ENCODE peak calls at places on chromosome 21, in four cellular contexts. F is GM23338, N is fibroblast of lung, M is DND-41. J is an unnamed sample.

GRCh38 chr21:38853421-38853919 is 47.7 kb downstream of the ETS2 start:
- DNase-seq in F (no peak), N (peak; percentile 87), M (peak; percentile 72), J (no peak)

GRCh38 chr21:45979141-45979631 is 2.4 kb upstream of the COL6A1 start:
- DNase-seq in F (no peak), N (no peak), M (no peak), J (no peak)

GRCh38 chr21:15850645-15851044 is 120.9 kb downstream of the USP25 start:
- DNase-seq in F (no peak), N (peak; percentile 58), M (no peak), J (no peak)

GRCh38 chr21:40173833-40174232 is 306.6 kb downstream of the PCP4 start:
- DNase-seq in F (peak; percentile 33), N (no peak), M (no peak), J (peak; percentile 43)

GRCh38 chr21:16775056-16775455 is 737.8 kb upstream of the CXADR start:
- DNase-seq in F (peak; percentile 32), N (no peak), M (no peak), J (peak; percentile 29)

GRCh38 chr21:38433516-38433915 is 64.8 kb downstream of the ERG start:
- DNase-seq in F (no peak), N (no peak), M (no peak), J (no peak)

GRCh38 chr21:21712761-21713558 is 714.8 kb downstream of the NCAM2 start:
- DNase-seq in F (no peak), N (peak; percentile 76), M (no peak), J (no peak)

GRCh38 chr21:29007135-29007534 is 12.0 kb downstream of the RWDD2B start:
- DNase-seq in F (no peak), N (no peak), M (no peak), J (no peak)

GRCh38 chr21:38992737-38993136 is 187.0 kb downstream of the ETS2 start:
- DNase-seq in F (no peak), N (no peak), M (no peak), J (no peak)

GRCh38 chr21:15139881-15140280 is 75.1 kb upstream of the NRIP1 start:
- DNase-seq in F (no peak), N (peak; percentile 6), M (no peak), J (no peak)

GRCh38 chr21:29080454-29080930 is 7.0 kb upstream of the CCT8 start:
- DNase-seq in F (no peak), N (no peak), M (no peak), J (no peak)

DNA sequence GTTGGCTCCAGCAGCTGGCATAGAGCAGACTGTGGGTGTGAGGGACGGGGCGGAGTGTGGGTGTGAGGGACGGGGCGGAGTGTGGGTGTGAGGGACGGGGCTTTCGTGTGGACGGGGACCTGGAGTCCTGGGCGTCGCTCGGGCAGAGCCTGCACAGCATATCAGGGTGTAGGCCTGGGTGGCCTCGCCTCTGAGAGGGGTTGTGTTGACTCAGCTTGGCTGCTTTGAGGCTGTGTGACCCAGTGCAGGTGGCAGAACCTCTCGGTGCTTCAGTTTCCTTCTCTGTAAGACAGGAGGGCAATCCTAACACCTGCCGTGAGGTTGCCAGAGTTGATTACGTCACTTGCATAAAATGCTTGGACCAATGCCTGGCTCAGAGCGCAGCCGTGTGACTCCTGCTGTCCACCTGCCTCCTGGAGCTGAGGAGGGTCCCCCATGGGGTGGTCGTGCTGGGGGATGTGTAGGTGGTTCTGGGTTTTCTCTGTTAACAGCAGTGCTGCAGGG is 15.3 kb downstream of the PDXK start:
- DNase-seq in F (no peak), N (no peak), M (no peak), J (no peak)
- H3K27ac ChIP-seq in F (no peak overlapping the region), N (peak overlapping the region; percentile 81), M (no peak overlapping the region), J (no peak overlapping the region)

GRCh38 chr21:32710987-32711386 is 16.8 kb downstream of the SYNJ1 start:
- DNase-seq in F (no peak), N (no peak), M (no peak), J (no peak)
- H3K4me3 ChIP-seq in F (no peak overlapping the region), N (no peak overlapping the region), M (no peak overlapping the region), J (no peak overlapping the region)

DNA sequence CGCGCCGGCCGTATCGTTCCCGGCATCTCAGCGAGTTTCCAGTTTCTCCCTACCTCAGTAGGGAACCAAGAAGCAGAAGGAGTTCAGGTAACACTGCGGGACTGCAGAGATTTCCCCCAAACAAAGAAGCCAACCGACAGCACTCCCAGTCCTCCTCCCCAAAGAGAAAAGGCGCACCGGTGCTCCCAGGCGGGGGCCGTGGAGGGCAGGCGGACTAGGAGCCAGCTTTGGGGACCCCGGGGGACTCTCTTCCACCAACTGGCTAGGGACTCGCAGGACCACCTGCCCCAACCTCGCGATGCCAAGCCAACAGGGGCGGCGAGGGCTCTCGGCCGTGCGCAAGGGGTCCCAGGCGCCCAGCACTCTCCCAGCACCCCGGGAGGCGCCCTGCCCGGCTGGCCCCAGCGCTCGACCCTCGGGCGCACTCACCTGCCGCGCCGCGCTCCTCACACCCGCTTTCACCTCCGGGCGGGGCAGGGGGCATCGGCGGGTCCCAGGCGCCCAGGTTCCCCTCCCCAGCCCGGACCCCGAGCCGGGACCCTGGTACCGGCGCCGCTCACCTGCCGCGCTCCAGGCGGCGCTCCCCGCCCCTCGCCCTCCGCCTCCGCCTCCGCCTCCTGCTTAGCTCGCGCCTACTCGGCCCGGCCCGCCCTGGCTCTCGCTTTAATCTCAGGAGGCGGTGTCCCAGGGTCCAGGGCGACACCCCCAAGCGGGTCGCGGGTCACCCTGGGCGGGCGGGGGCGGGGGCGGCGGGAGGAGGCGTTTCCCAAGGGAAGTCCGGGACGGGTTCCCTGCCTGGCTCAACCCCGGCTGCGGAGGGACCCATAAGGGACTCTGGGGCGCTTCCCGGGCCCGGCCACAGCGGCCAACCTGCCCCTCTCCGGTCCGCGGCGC is at the start of gene TMPRSS2:
- DNase-seq in F (peak; percentile 80), N (no peak), M (no peak), J (peak; percentile 72)
- TF ChIP-seq EZH2 in F (no peak), N (peak; percentile 8), M (no peak), J (peak; percentile 82)

GRCh38 chr21:44817506-44817880 is 369 bp downstream of the SUMO3 start:
- DNase-seq in F (peak; percentile 91), N (peak; percentile 91), M (peak; percentile 93), J (peak; percentile 94)

GRCh38 chr21:44819283-44820243 is 1.7 kb upstream of the SUMO3 start:
- DNase-seq in F (no peak), N (no peak), M (no peak), J (no peak)

GRCh38 chr21:44817914-44818635 is at the start of gene SUMO3:
- DNase-seq in F (peak; percentile 81), N (peak; percentile 79), M (peak; percentile 89), J (peak; percentile 88)

GRCh38 chr21:44816761-44817505 is 929 bp downstream of the SUMO3 start:
- DNase-seq in F (no peak), N (no peak), M (no peak), J (no peak)

DNA sequence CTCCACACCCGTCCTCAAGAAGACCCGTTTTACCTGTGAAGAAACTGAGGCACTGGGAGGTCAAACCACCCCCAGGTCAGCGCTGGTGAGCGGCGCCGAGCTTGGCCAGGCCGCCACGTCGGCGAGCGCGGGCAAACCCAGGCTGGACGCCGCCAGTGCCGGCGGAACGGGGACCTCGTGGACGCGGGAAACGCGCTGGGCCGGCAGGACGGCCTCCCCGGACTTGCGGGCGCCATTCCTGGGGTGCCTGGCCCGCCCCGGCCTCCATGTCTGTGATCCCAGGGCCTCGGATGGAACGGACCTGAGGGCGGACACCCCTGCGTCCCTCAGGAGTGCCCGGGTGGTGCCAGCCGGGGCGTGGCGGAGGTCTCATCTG is 762 bp upstream of the SUMO3 start:
- DNase-seq in F (peak; percentile 47), N (no peak), M (no peak), J (no peak)
- H3K27ac ChIP-seq in F (no peak overlapping the region), N (peak overlapping the region; percentile 82), M (peak overlapping the region; percentile 87), J (no peak overlapping the region)

DNA sequence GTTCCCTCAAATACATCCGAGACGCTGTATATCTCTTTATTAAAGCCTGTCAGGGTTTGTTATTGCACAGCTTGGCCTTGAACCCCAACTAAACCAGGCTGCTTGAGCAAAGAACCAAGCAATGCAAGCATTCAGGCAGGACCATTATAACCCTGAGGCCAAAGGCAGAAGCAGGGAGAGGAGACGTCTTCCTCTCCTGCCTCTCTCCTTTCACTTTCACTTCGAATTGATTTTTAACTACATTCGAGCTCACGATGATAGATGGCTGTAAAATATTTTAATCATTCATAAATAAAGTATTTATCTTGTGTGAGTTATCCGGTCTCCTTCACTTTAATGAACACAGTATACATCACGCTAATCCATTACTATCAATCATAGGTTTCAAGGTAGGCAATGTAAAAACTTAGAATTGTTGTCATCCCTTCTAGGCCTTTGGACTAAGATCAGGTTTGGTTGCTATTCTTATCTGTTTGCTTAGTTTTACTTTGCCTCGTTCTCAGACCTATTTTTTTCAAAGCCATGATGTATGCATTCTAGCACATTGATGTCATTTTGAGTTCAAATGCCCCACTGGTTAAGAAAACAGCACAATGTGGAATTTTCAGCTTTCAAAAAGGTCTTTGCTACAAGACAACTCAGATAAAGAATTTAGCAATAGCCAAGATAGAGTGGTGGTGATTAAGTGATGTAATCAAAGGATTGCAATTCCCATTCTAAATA is 480.2 kb upstream of the RUNX1 start:
- DNase-seq in F (no peak), N (peak; percentile 58), M (peak; percentile 66), J (no peak)
- H3K4me3 ChIP-seq in F (no peak overlapping the region), N (peak overlapping the region; percentile 34), M (peak overlapping the region; percentile 1), J (no peak overlapping the region)

J was measured in neural progenitor cell.